ENCODE peak calls at places on chromosomes 6 and 20, in eight cellular contexts. S is HEK293T; M is KG1; G is heart right ventricle; W is BE2C; Z is small intestine; Q is NCI-H1105; I is Jurkat, Clone E6-1. V is an unnamed sample.

GRCh38 chr6:134331255-134331654 is 13.3 kb upstream of the SGK1 start:
- DNase-seq in M (no peak), I (peak), Q (no peak), Z (no peak), G (no peak), S (no peak), W (no peak), V (no peak)

GRCh38 chr20:43456809-43457639 is 672 bp upstream of the SRSF6 start:
- DNase-seq in Q (peak), S (peak), G (peak), Z (peak), W (peak), M (peak), I (peak), V (peak)

GRCh38 chr20:23366384-23366783 is 4.4 kb downstream of the GZF1 start:
- DNase-seq in S (no peak), W (no peak), G (no peak), Q (no peak), M (no peak), Z (peak), I (no peak), V (no peak)

GRCh38 chr20:17967595-17968365 is 814 bp downstream of the SNX5 start:
- DNase-seq in Q (peak), Z (peak), I (no peak), S (no peak), M (no peak), G (no peak), W (no peak), V (no peak)

GRCh38 chr6:11875325-11876109 is 96.9 kb upstream of the ADTRP start:
- DNase-seq in G (no peak), I (no peak), S (no peak), Z (no peak), M (no peak), W (no peak), Q (no peak), V (no peak)

GRCh38 chr20:22773326-22773725 is 189.0 kb upstream of the FOXA2 start:
- DNase-seq in Q (no peak), S (no peak), I (no peak), G (no peak), Z (peak), M (no peak), W (no peak), V (no peak)

GRCh38 chr20:37119356-37120036 is 23.7 kb upstream of the RBL1 start:
- DNase-seq in M (no peak), I (no peak), Q (no peak), W (no peak), G (no peak), Z (no peak), S (no peak), V (no peak)

GRCh38 chr20:10637062-10637559 is 36.7 kb downstream of the JAG1 start:
- DNase-seq in S (no peak), Q (no peak), I (no peak), M (no peak), G (no peak), Z (no peak), W (no peak), V (no peak)

GRCh38 chr20:19897891-19898290 is 119.3 kb upstream of the NAA20 start:
- DNase-seq in M (no peak), Q (no peak), S (no peak), I (no peak), Z (no peak), G (no peak), W (no peak), V (no peak)

GRCh38 chr6:125346143-125346925 is 44.6 kb upstream of the HDDC2 start:
- DNase-seq in Q (no peak), G (no peak), W (no peak), S (no peak), Z (no peak), I (no peak), M (peak), V (no peak)

GRCh38 chr6:42138630-42139619 is 3.5 kb downstream of the C6orf132 start:
- DNase-seq in I (no peak), G (no peak), W (no peak), S (no peak), M (no peak), Q (no peak), Z (peak), V (no peak)

GRCh38 chr20:12891643-12892042 is 117.1 kb upstream of the SPTLC3 start:
- DNase-seq in I (no peak), Z (no peak), G (no peak), W (no peak), M (no peak), Q (no peak), S (no peak), V (no peak)

GRCh38 chr6:116313377-116313776 is 33.6 kb upstream of the TSPYL1 start:
- DNase-seq in Z (no peak), I (no peak), Q (no peak), G (no peak), S (no peak), W (no peak), M (no peak), V (no peak)

GRCh38 chr6:136761227-136761922 is 30.9 kb downstream of the MAP3K5 start:
- DNase-seq in S (no peak), Z (peak), G (no peak), W (no peak), M (no peak), Q (no peak), I (peak), V (no peak)

GRCh38 chr6:47787620-47788497 is 6.0 kb downstream of the OPN5 start:
- DNase-seq in Q (peak), M (peak), I (peak), G (peak), W (peak), Z (peak), S (peak), V (peak)

GRCh38 chr6:130223508-130223907 is 757 bp upstream of the SAMD3 start:
- DNase-seq in Z (peak), M (no peak), S (no peak), I (peak), W (no peak), Q (no peak), G (no peak), V (no peak)

GRCh38 chr20:58981564-58982364 is 708 bp downstream of the NELFCD start:
- DNase-seq in M (peak), Z (peak), G (no peak), I (no peak), S (no peak), W (peak), Q (no peak), V (no peak)

GRCh38 chr6:30743099-30744053 is 889 bp upstream of the FLOT1 start:
- DNase-seq in I (no peak), W (no peak), Z (peak), S (peak), M (no peak), Q (no peak), G (peak), V (no peak)

GRCh38 chr6:21228411-21228810 is 365.1 kb upstream of the SOX4 start:
- DNase-seq in Q (no peak), I (no peak), G (no peak), M (no peak), W (no peak), S (no peak), Z (no peak), V (no peak)

GRCh38 chr6:137982418-137983189 is 115.5 kb downstream of the TNFAIP3 start:
- DNase-seq in Z (peak), M (no peak), Q (no peak), G (no peak), S (no peak), W (no peak), I (no peak), V (no peak)

GRCh38 chr6:52640170-52640569 is 30.7 kb upstream of the TMEM14A start:
- DNase-seq in I (no peak), G (no peak), M (no peak), Q (peak), Z (peak), W (no peak), S (no peak), V (peak)

GRCh38 chr6:143792402-143793339 is 50.5 kb upstream of the LTV1 start:
- DNase-seq in Z (no peak), G (no peak), Q (no peak), W (no peak), I (no peak), M (no peak), S (no peak), V (no peak)

GRCh38 chr20:38665886-38666285 is 58.4 kb upstream of the SLC32A1 start:
- DNase-seq in W (no peak), M (no peak), G (no peak), Z (no peak), I (no peak), S (no peak), Q (no peak), V (no peak)

GRCh38 chr6:81696505-81696904 is 56.0 kb downstream of the TENT5A start:
- DNase-seq in G (no peak), M (no peak), W (no peak), I (no peak), S (no peak), Z (peak), Q (peak), V (no peak)

GRCh38 chr6:123803862-123804681 is at the start of gene NKAIN2:
- DNase-seq in G (peak), M (peak), Z (no peak), W (peak), Q (peak), S (peak), I (peak), V (peak)

GRCh38 chr6:53154071-53154470 is 5.4 kb upstream of the GCM1 start:
- DNase-seq in I (no peak), Q (no peak), S (no peak), Z (no peak), M (no peak), W (no peak), G (no peak), V (no peak)

GRCh38 chr20:16349518-16350295 is 223.5 kb downstream of the KIF16B start:
- DNase-seq in Z (no peak), M (no peak), G (no peak), I (no peak), Q (no peak), S (no peak), W (no peak), V (no peak)

GRCh38 chr20:39607124-39607523 is 645.0 kb downstream of the DHX35 start:
- DNase-seq in S (no peak), Z (no peak), I (no peak), W (no peak), M (no peak), Q (no peak), G (no peak), V (no peak)

GRCh38 chr20:57902478-57902877 is 192.7 kb upstream of the PMEPA1 start:
- DNase-seq in I (peak), W (no peak), Q (no peak), M (no peak), S (no peak), G (no peak), Z (no peak), V (no peak)

GRCh38 chr6:467671-468082 is 76.1 kb downstream of the IRF4 start:
- DNase-seq in Q (no peak), Z (no peak), I (no peak), M (no peak), G (no peak), S (no peak), W (no peak), V (no peak)

GRCh38 chr6:121810346-121811032 is 375.0 kb downstream of the GJA1 start:
- DNase-seq in S (no peak), Q (no peak), I (no peak), W (no peak), G (no peak), M (no peak), Z (no peak), V (no peak)

GRCh38 chr6:2816158-2816557 is 25.5 kb downstream of the SERPINB1 start:
- DNase-seq in M (no peak), S (no peak), W (no peak), Z (no peak), G (no peak), Q (no peak), I (no peak), V (no peak)

GRCh38 chr20:8933391-8933807 is 135.5 kb upstream of the PLCB4 start:
- DNase-seq in I (no peak), Q (no peak), M (no peak), S (no peak), G (no peak), Z (no peak), W (no peak), V (no peak)

GRCh38 chr6:128098000-128098581 is 197.2 kb upstream of the THEMIS start:
- DNase-seq in G (no peak), I (no peak), S (no peak), Z (no peak), M (no peak), W (no peak), Q (no peak), V (no peak)

GRCh38 chr6:31272431-31272830 is 539 bp upstream of the HLA-C start:
- DNase-seq in Z (peak), Q (no peak), W (no peak), I (no peak), M (no peak), G (no peak), S (no peak), V (no peak)

GRCh38 chr20:64176548-64177419 is 12.5 kb downstream of the MYT1 start:
- DNase-seq in G (no peak), M (no peak), Q (no peak), S (no peak), Z (no peak), I (no peak), W (no peak), V (no peak)

GRCh38 chr6:35716798-35717197 is 20.0 kb upstream of the ARMC12 start:
- DNase-seq in W (no peak), I (no peak), G (no peak), S (no peak), Z (peak), Q (no peak), M (no peak), V (no peak)

GRCh38 chr6:7249391-7249790 is 63.6 kb downstream of the SSR1 start:
- DNase-seq in I (no peak), G (no peak), S (no peak), M (no peak), Q (no peak), W (no peak), Z (no peak), V (no peak)

GRCh38 chr6:134602123-134602522 is 284.2 kb upstream of the SGK1 start:
- DNase-seq in S (no peak), M (no peak), Z (no peak), W (no peak), I (no peak), G (no peak), Q (peak), V (no peak)

GRCh38 chr6:54988576-54988975 is 142.0 kb downstream of the FAM83B start:
- DNase-seq in Z (no peak), G (no peak), S (no peak), Q (no peak), I (no peak), M (no peak), W (no peak), V (no peak)